ENCODE peak calls at places on chromosomes 6 and 20, in five cellular contexts. One of them, this sample, is unnamed.

GRCh38 chr20:43832961-43833360 is 81.7 kb upstream of the TOX2 start:
- DNase-seq in psoas muscle: no peak
- DNase-seq in fibroblast of the conjunctiva: no peak
- DNase-seq in hippocampal formation: no peak
- DNase-seq in NCI-H774: no peak
- DNase-seq in this sample: no peak

GRCh38 chr6:11439908-11440307 is 97.6 kb upstream of the TMEM170B start:
- DNase-seq in psoas muscle: no peak
- DNase-seq in fibroblast of the conjunctiva: no peak
- DNase-seq in hippocampal formation: no peak
- DNase-seq in NCI-H774: no peak
- DNase-seq in this sample: no peak

GRCh38 chr20:61330441-61330840 is 78.4 kb downstream of the CDH4 start:
- DNase-seq in psoas muscle: no peak
- DNase-seq in fibroblast of the conjunctiva: no peak
- DNase-seq in hippocampal formation: no peak
- DNase-seq in NCI-H774: no peak
- DNase-seq in this sample: no peak

GRCh38 chr6:108156180-108156937 is 9.5 kb upstream of the NR2E1 start:
- DNase-seq in psoas muscle: no peak
- DNase-seq in fibroblast of the conjunctiva: no peak
- DNase-seq in hippocampal formation: no peak
- DNase-seq in NCI-H774: no peak
- DNase-seq in this sample: no peak

GRCh38 chr6:32666420-32667300 is at the start of gene HLA-DQB1:
- DNase-seq in psoas muscle: no peak
- DNase-seq in fibroblast of the conjunctiva: no peak
- DNase-seq in hippocampal formation: peak; percentile 3
- DNase-seq in NCI-H774: peak; percentile 22
- DNase-seq in this sample: peak; percentile 2

GRCh38 chr6:3451498-3451897 is 5.4 kb downstream of the SLC22A23 start:
- DNase-seq in psoas muscle: no peak
- DNase-seq in fibroblast of the conjunctiva: no peak
- DNase-seq in hippocampal formation: no peak
- DNase-seq in NCI-H774: no peak
- DNase-seq in this sample: no peak

GRCh38 chr20:45347297-45347935 is 808 bp downstream of the SDC4 start:
- DNase-seq in psoas muscle: no peak
- DNase-seq in fibroblast of the conjunctiva: no peak
- DNase-seq in hippocampal formation: no peak
- DNase-seq in NCI-H774: no peak
- DNase-seq in this sample: no peak

GRCh38 chr6:89734526-89734925 is 85.1 kb downstream of the MDN1 start:
- DNase-seq in psoas muscle: no peak
- DNase-seq in fibroblast of the conjunctiva: no peak
- DNase-seq in hippocampal formation: no peak
- DNase-seq in NCI-H774: no peak
- DNase-seq in this sample: no peak

GRCh38 chr6:100905067-100905466 is 23.9 kb upstream of the ASCC3 start:
- DNase-seq in psoas muscle: no peak
- DNase-seq in fibroblast of the conjunctiva: no peak
- DNase-seq in hippocampal formation: no peak
- DNase-seq in NCI-H774: no peak
- DNase-seq in this sample: no peak

GRCh38 chr6:115691433-115691832 is 369.3 kb downstream of the FRK start:
- DNase-seq in psoas muscle: no peak
- DNase-seq in fibroblast of the conjunctiva: no peak
- DNase-seq in hippocampal formation: no peak
- DNase-seq in NCI-H774: no peak
- DNase-seq in this sample: no peak

GRCh38 chr6:16061833-16062232 is 67.1 kb upstream of the MYLIP start:
- DNase-seq in psoas muscle: no peak
- DNase-seq in fibroblast of the conjunctiva: no peak
- DNase-seq in hippocampal formation: no peak
- DNase-seq in NCI-H774: no peak
- DNase-seq in this sample: no peak

GRCh38 chr6:31308845-31309175 is 36.9 kb upstream of the HLA-C start:
- DNase-seq in psoas muscle: no peak
- DNase-seq in fibroblast of the conjunctiva: no peak
- DNase-seq in hippocampal formation: no peak
- DNase-seq in NCI-H774: no peak
- DNase-seq in this sample: no peak

GRCh38 chr6:142302427-142303190 is 802 bp downstream of the ADGRG6 start:
- DNase-seq in psoas muscle: no peak
- DNase-seq in fibroblast of the conjunctiva: no peak
- DNase-seq in hippocampal formation: no peak
- DNase-seq in NCI-H774: no peak
- DNase-seq in this sample: no peak

This sample was measured in retinal pigment epithelial cell.